ENCODE peak calls at places on chromosomes 12 and 14, in five cellular contexts. One of them, this sample, is unnamed.

GRCh38 chr12:121861549-121862254 is 3.0 kb upstream of the HPD start:
- DNase-seq in body of pancreas: no peak
- DNase-seq in tibial nerve: no peak
- DNase-seq in A549: no peak
- DNase-seq in ovary: no peak
- DNase-seq in this sample: no peak

GRCh38 chr14:44658389-44658696 is 151.3 kb upstream of the FSCB start:
- DNase-seq in tibial nerve: no peak
- DNase-seq in A549: no peak
- DNase-seq in body of pancreas: no peak
- DNase-seq in ovary: no peak
- DNase-seq in this sample: no peak

GRCh38 chr14:93984987-93985410 is 8.6 kb upstream of the ASB2 start:
- DNase-seq in tibial nerve: no peak
- DNase-seq in A549: peak
- DNase-seq in body of pancreas: peak
- DNase-seq in ovary: peak
- DNase-seq in this sample: no peak

GRCh38 chr12:41739066-41739465 is 405.6 kb downstream of the GXYLT1 start:
- DNase-seq in ovary: no peak
- DNase-seq in tibial nerve: no peak
- DNase-seq in body of pancreas: no peak
- DNase-seq in A549: no peak
- DNase-seq in this sample: no peak

GRCh38 chr14:91744068-91744480 is 12.2 kb upstream of the CATSPERB start:
- DNase-seq in tibial nerve: no peak
- DNase-seq in body of pancreas: peak
- DNase-seq in ovary: no peak
- DNase-seq in A549: peak
- DNase-seq in this sample: no peak

GRCh38 chr12:117058442-117059072 is 40.7 kb downstream of the TESC start:
- DNase-seq in tibial nerve: no peak
- DNase-seq in body of pancreas: no peak
- DNase-seq in A549: no peak
- DNase-seq in ovary: no peak
- DNase-seq in this sample: no peak

GRCh38 chr14:23708343-23708742 is 72.2 kb downstream of the DHRS2 start:
- DNase-seq in body of pancreas: no peak
- DNase-seq in ovary: no peak
- DNase-seq in A549: no peak
- DNase-seq in tibial nerve: no peak
- DNase-seq in this sample: no peak

GRCh38 chr12:91889059-91889458 is 256.6 kb downstream of the BTG1 start:
- DNase-seq in A549: no peak
- DNase-seq in tibial nerve: no peak
- DNase-seq in ovary: no peak
- DNase-seq in body of pancreas: no peak
- DNase-seq in this sample: no peak

GRCh38 chr12:132710062-132710421 is 600 bp upstream of the PGAM5 start:
- DNase-seq in body of pancreas: peak
- DNase-seq in A549: no peak
- DNase-seq in ovary: peak
- DNase-seq in tibial nerve: no peak
- DNase-seq in this sample: peak

GRCh38 chr14:36655963-36656768 is 5.5 kb upstream of the PAX9 start:
- DNase-seq in tibial nerve: no peak
- DNase-seq in body of pancreas: peak
- DNase-seq in A549: peak
- DNase-seq in ovary: no peak
- DNase-seq in this sample: no peak

GRCh38 chr12:29732211-29732992 is 51.3 kb downstream of the TMTC1 start:
- DNase-seq in tibial nerve: no peak
- DNase-seq in ovary: no peak
- DNase-seq in A549: no peak
- DNase-seq in body of pancreas: no peak
- DNase-seq in this sample: no peak

GRCh38 chr12:32027684-32028355 is 68.6 kb downstream of the RESF1 start:
- DNase-seq in ovary: no peak
- DNase-seq in tibial nerve: no peak
- DNase-seq in body of pancreas: no peak
- DNase-seq in A549: no peak
- DNase-seq in this sample: no peak

GRCh38 chr12:50050410-50051280 is 6.8 kb upstream of the ASIC1 start:
- DNase-seq in A549: no peak
- DNase-seq in ovary: peak
- DNase-seq in tibial nerve: peak
- DNase-seq in body of pancreas: peak
- DNase-seq in this sample: peak

GRCh38 chr12:50052544-50052943 is 4.9 kb upstream of the ASIC1 start:
- DNase-seq in ovary: no peak
- DNase-seq in tibial nerve: no peak
- DNase-seq in A549: no peak
- DNase-seq in body of pancreas: no peak
- DNase-seq in this sample: no peak

GRCh38 chr12:50047693-50048250 is 9.6 kb upstream of the ASIC1 start:
- DNase-seq in body of pancreas: no peak
- DNase-seq in ovary: peak
- DNase-seq in tibial nerve: no peak
- DNase-seq in A549: no peak
- DNase-seq in this sample: no peak

GRCh38 chr12:50050119-50050385 is 7.3 kb upstream of the ASIC1 start:
- DNase-seq in body of pancreas: no peak
- DNase-seq in tibial nerve: no peak
- DNase-seq in A549: no peak
- DNase-seq in ovary: no peak
- DNase-seq in this sample: no peak

DNA sequence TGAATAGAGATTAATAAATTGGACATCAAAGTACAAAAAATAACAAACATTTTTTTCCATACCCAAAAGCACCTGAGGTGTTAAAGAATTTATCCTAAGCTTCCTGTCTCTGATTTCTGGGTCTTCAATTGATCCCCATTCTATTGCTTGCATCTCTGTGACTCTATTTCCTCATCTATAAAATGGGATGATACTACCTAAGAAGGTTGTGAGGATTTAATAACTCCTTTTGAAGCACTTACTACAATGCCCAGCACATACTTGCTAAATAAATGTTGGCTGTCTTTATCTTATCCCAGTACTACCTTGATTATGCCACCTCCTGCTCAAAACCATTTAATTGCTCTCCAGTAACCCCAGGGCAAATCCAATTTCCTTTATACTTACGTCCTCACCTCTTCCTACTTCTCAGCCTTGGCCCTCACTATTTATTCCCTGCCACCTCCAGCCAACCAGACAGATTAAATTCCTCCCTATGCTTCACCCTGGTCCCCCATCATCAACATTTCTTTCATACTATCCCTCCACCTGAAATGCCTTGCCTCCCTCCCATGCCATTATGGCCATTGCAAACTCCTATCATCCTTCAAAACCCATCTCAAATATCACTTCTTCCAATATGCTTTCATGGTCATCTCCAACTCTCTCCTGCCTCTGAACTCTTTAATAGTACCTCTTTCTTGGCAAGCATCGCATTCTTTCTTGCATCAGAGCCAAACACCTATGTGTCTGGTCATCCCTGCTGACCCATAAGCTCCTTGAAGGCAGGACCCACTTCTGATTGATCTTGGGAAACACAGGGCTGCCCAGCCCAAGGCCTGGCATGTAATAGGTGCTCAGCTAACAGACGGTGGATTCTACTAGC is 7.9 kb upstream of the ASIC1 start:
- DNase-seq in tibial nerve: no peak
- DNase-seq in ovary: no peak
- DNase-seq in A549: no peak
- DNase-seq in body of pancreas: no peak
- DNase-seq in this sample: no peak
- H3K4me3 ChIP-seq in tibial nerve: no peak
- H3K4me3 ChIP-seq in ovary: no peak
- H3K4me3 ChIP-seq in A549: no peak
- H3K4me3 ChIP-seq in body of pancreas: no peak
- H3K4me3 ChIP-seq in this sample: no peak

GRCh38 chr14:49583629-49584028 is 2.6 kb downstream of the RPS29 start:
- DNase-seq in ovary: no peak
- DNase-seq in body of pancreas: no peak
- DNase-seq in A549: no peak
- DNase-seq in tibial nerve: no peak
- DNase-seq in this sample: no peak

GRCh38 chr14:49589387-49589786 is 3.2 kb upstream of the RPS29 start:
- DNase-seq in body of pancreas: no peak
- DNase-seq in ovary: no peak
- DNase-seq in A549: no peak
- DNase-seq in tibial nerve: no peak
- DNase-seq in this sample: no peak

GRCh38 chr14:49586673-49587460 is 687 bp upstream of the RPS29 start:
- DNase-seq in tibial nerve: no peak
- DNase-seq in ovary: peak
- DNase-seq in body of pancreas: no peak
- DNase-seq in A549: peak
- DNase-seq in this sample: no peak

GRCh38 chr14:49584058-49584457 is 2.1 kb downstream of the RPS29 start:
- DNase-seq in ovary: no peak
- DNase-seq in A549: no peak
- DNase-seq in tibial nerve: no peak
- DNase-seq in body of pancreas: no peak
- DNase-seq in this sample: no peak

GRCh38 chr14:49585803-49586672 is at the start of gene RPS29:
- DNase-seq in body of pancreas: peak
- DNase-seq in ovary: peak
- DNase-seq in A549: peak
- DNase-seq in tibial nerve: peak
- DNase-seq in this sample: peak
- TF ChIP-seq POLR2A in body of pancreas: peak
- TF ChIP-seq POLR2A in ovary: peak
- TF ChIP-seq POLR2A in A549: peak
- TF ChIP-seq POLR2A in tibial nerve: peak
- TF ChIP-seq POLR2A in this sample: peak

DNA sequence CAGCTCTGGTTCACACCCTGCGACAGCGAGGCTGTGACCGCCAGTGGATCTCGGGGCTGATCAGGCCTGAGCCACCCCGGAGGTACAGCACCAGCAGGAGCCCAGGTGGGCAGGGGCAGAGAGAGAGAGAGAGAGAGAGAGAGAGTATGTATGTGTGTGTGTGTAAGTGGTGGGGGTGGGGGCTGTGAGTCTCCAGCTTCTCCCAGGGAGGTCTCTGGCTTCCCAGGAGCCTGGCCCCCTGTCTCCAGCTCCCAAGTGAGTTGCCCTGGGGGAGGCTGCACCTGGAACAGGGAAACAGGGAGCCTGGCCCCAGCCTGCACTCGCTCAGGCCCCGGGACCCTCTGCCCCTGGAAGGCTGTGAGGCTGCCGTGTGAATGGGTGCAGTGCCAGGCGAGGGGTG is 2.0 kb downstream of the C14orf180 start:
- DNase-seq in A549: no peak
- DNase-seq in body of pancreas: no peak
- DNase-seq in ovary: no peak
- DNase-seq in tibial nerve: no peak
- DNase-seq in this sample: no peak
- H3K4me3 ChIP-seq in A549: no peak
- H3K4me3 ChIP-seq in body of pancreas: no peak
- H3K4me3 ChIP-seq in ovary: no peak
- H3K4me3 ChIP-seq in tibial nerve: no peak
- H3K4me3 ChIP-seq in this sample: no peak

GRCh38 chr12:57278465-57279453 is 27.8 kb upstream of the STAC3 start:
- DNase-seq in tibial nerve: no peak
- DNase-seq in A549: no peak
- DNase-seq in body of pancreas: no peak
- DNase-seq in ovary: no peak
- DNase-seq in this sample: no peak

GRCh38 chr12:57276935-57277563 is 26.1 kb upstream of the STAC3 start:
- DNase-seq in body of pancreas: no peak
- DNase-seq in A549: peak
- DNase-seq in tibial nerve: no peak
- DNase-seq in ovary: no peak
- DNase-seq in this sample: no peak

DNA sequence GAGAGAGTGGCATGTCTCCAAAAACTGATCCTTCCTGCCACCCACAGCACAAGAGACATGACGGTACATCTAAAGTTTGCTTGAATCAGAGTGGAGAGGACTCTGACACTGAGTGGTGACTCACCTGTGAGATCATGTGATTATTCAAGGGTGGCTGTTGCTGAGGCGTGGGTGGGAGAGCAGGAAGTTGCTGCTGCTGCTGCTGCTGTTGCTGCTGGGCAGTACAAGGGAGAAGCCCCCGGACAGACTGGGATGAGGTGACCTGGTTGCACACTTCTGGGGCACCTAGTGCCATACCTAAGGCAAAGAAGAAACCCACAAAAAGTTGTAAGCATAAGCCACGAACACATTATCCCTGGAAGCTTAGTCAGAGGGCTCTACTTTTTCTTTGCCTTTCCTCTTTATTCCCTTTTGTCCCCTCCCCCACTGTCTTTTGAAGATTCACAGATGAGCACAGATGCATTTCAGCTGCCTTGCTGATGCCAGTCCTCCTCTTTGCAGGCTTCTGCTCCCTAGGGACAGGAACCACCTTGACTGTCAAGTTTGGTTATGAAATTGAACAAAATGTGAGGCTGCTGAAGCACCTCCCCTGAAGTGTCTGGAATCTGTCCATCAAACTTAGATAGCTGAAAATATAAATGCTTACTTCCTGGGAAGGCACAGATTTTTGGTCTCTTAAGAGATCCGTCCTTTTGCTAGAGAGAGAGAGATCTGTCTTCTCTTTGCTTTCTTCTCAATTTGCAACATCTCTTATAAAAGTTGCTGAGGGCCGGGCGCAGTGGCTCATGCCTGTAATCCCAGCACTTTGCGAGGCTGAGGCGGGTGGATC is 29.5 kb upstream of the STAC3 start:
- DNase-seq in body of pancreas: peak
- DNase-seq in ovary: no peak
- DNase-seq in A549: peak
- DNase-seq in tibial nerve: no peak
- DNase-seq in this sample: peak
- TF ChIP-seq POLR2A in body of pancreas: no peak
- TF ChIP-seq POLR2A in ovary: no peak
- TF ChIP-seq POLR2A in A549: peak
- TF ChIP-seq POLR2A in tibial nerve: no peak
- TF ChIP-seq POLR2A in this sample: no peak

GRCh38 chr12:27333311-27334009 is 824 bp downstream of the BMAL2 start:
- DNase-seq in body of pancreas: peak
- DNase-seq in A549: no peak
- DNase-seq in tibial nerve: no peak
- DNase-seq in ovary: peak
- DNase-seq in this sample: no peak

GRCh38 chr12:27331927-27332324 is 710 bp upstream of the BMAL2 start:
- DNase-seq in A549: no peak
- DNase-seq in body of pancreas: no peak
- DNase-seq in tibial nerve: no peak
- DNase-seq in ovary: no peak
- DNase-seq in this sample: no peak

GRCh38 chr12:27330846-27331245 is 1.8 kb upstream of the BMAL2 start:
- DNase-seq in ovary: no peak
- DNase-seq in tibial nerve: no peak
- DNase-seq in body of pancreas: no peak
- DNase-seq in A549: no peak
- DNase-seq in this sample: no peak

GRCh38 chr12:27332407-27333310 is at the start of gene BMAL2:
- DNase-seq in tibial nerve: no peak
- DNase-seq in body of pancreas: peak
- DNase-seq in ovary: peak
- DNase-seq in A549: peak
- DNase-seq in this sample: no peak

GRCh38 chr12:27331299-27331926 is 1.2 kb upstream of the BMAL2 start:
- DNase-seq in body of pancreas: no peak
- DNase-seq in A549: peak
- DNase-seq in tibial nerve: no peak
- DNase-seq in ovary: no peak
- DNase-seq in this sample: no peak
- H3K4me3 ChIP-seq in body of pancreas: no peak
- H3K4me3 ChIP-seq in A549: peak
- H3K4me3 ChIP-seq in tibial nerve: no peak
- H3K4me3 ChIP-seq in ovary: no peak
- H3K4me3 ChIP-seq in this sample: no peak

This sample was measured in lower leg skin.